ENCODE peak calls at places on chromosomes 4 and X, in ten cellular contexts. One of them, this sample, is unnamed.

GRCh38 chr4:56324011-56324610 is 63.2 kb downstream of the AASDH start:
- DNase-seq in activated naive CD4-positive, alpha-beta T cell: no peak
- DNase-seq in kidney glomerular epithelial cell: no peak
- DNase-seq in nephron progenitor cell: no peak
- DNase-seq in progenitor cell of endocrine pancreas: no peak
- DNase-seq in posterior vena cava: no peak
- DNase-seq in transverse colon: no peak
- DNase-seq in hippocampal formation: no peak
- DNase-seq in stimulated activated CD8-positive, alpha-beta memory T cell treated with anti-CD3 and anti-CD28 coated beads, Interleukin-15, amount 100 ng/mL, for 1 hour: no peak
- DNase-seq in HT-29: no peak
- DNase-seq in this sample: no peak

GRCh38 chr4:101294591-101294990 is 52.7 kb downstream of the PPP3CA start:
- DNase-seq in activated naive CD4-positive, alpha-beta T cell: no peak
- DNase-seq in kidney glomerular epithelial cell: no peak
- DNase-seq in nephron progenitor cell: no peak
- DNase-seq in progenitor cell of endocrine pancreas: no peak
- DNase-seq in posterior vena cava: no peak
- DNase-seq in transverse colon: no peak
- DNase-seq in hippocampal formation: no peak
- DNase-seq in stimulated activated CD8-positive, alpha-beta memory T cell treated with anti-CD3 and anti-CD28 coated beads, Interleukin-15, amount 100 ng/mL, for 1 hour: no peak
- DNase-seq in HT-29: no peak
- DNase-seq in this sample: no peak

GRCh38 chrX:108811891-108812290 is 75.5 kb upstream of the IRS4 start:
- DNase-seq in activated naive CD4-positive, alpha-beta T cell: no peak
- DNase-seq in kidney glomerular epithelial cell: no peak
- DNase-seq in nephron progenitor cell: peak; percentile 4
- DNase-seq in progenitor cell of endocrine pancreas: no peak
- DNase-seq in posterior vena cava: peak; percentile 34
- DNase-seq in transverse colon: no peak
- DNase-seq in hippocampal formation: no peak
- DNase-seq in stimulated activated CD8-positive, alpha-beta memory T cell treated with anti-CD3 and anti-CD28 coated beads, Interleukin-15, amount 100 ng/mL, for 1 hour: no peak
- DNase-seq in HT-29: peak; percentile 2
- DNase-seq in this sample: no peak

GRCh38 chr4:6641164-6641970 is 882 bp downstream of the MRFAP1 start:
- DNase-seq in activated naive CD4-positive, alpha-beta T cell: peak; percentile 45
- DNase-seq in kidney glomerular epithelial cell: peak; percentile 29
- DNase-seq in nephron progenitor cell: peak; percentile 55
- DNase-seq in progenitor cell of endocrine pancreas: no peak
- DNase-seq in posterior vena cava: peak; percentile 88
- DNase-seq in transverse colon: peak; percentile 61
- DNase-seq in hippocampal formation: no peak
- DNase-seq in stimulated activated CD8-positive, alpha-beta memory T cell treated with anti-CD3 and anti-CD28 coated beads, Interleukin-15, amount 100 ng/mL, for 1 hour: peak; percentile 25
- DNase-seq in HT-29: peak; percentile 29
- DNase-seq in this sample: peak; percentile 64

GRCh38 chr4:171880136-171880535 is 66.9 kb downstream of the GALNTL6 start:
- DNase-seq in activated naive CD4-positive, alpha-beta T cell: no peak
- DNase-seq in kidney glomerular epithelial cell: peak; percentile 90
- DNase-seq in nephron progenitor cell: no peak
- DNase-seq in progenitor cell of endocrine pancreas: no peak
- DNase-seq in posterior vena cava: no peak
- DNase-seq in transverse colon: no peak
- DNase-seq in hippocampal formation: no peak
- DNase-seq in stimulated activated CD8-positive, alpha-beta memory T cell treated with anti-CD3 and anti-CD28 coated beads, Interleukin-15, amount 100 ng/mL, for 1 hour: no peak
- DNase-seq in HT-29: no peak
- DNase-seq in this sample: peak; percentile 90

GRCh38 chr4:73734405-73735070 is 5.8 kb upstream of the CXCL8 start:
- DNase-seq in activated naive CD4-positive, alpha-beta T cell: no peak
- DNase-seq in kidney glomerular epithelial cell: peak; percentile 41
- DNase-seq in nephron progenitor cell: no peak
- DNase-seq in progenitor cell of endocrine pancreas: no peak
- DNase-seq in posterior vena cava: no peak
- DNase-seq in transverse colon: no peak
- DNase-seq in hippocampal formation: no peak
- DNase-seq in stimulated activated CD8-positive, alpha-beta memory T cell treated with anti-CD3 and anti-CD28 coated beads, Interleukin-15, amount 100 ng/mL, for 1 hour: no peak
- DNase-seq in HT-29: no peak
- DNase-seq in this sample: peak; percentile 77

GRCh38 chrX:75522565-75523411 is at the start of gene ZDHHC15:
- DNase-seq in activated naive CD4-positive, alpha-beta T cell: peak; percentile 49
- DNase-seq in kidney glomerular epithelial cell: peak; percentile 41
- DNase-seq in nephron progenitor cell: peak; percentile 58
- DNase-seq in progenitor cell of endocrine pancreas: peak; percentile 43
- DNase-seq in posterior vena cava: peak; percentile 88
- DNase-seq in transverse colon: peak; percentile 17
- DNase-seq in hippocampal formation: peak; percentile 33
- DNase-seq in stimulated activated CD8-positive, alpha-beta memory T cell treated with anti-CD3 and anti-CD28 coated beads, Interleukin-15, amount 100 ng/mL, for 1 hour: no peak
- DNase-seq in HT-29: no peak
- DNase-seq in this sample: no peak

GRCh38 chr4:119227690-119228089 is 15.2 kb downstream of the USP53 start:
- DNase-seq in activated naive CD4-positive, alpha-beta T cell: no peak
- DNase-seq in kidney glomerular epithelial cell: no peak
- DNase-seq in nephron progenitor cell: no peak
- DNase-seq in progenitor cell of endocrine pancreas: no peak
- DNase-seq in posterior vena cava: no peak
- DNase-seq in transverse colon: no peak
- DNase-seq in hippocampal formation: no peak
- DNase-seq in stimulated activated CD8-positive, alpha-beta memory T cell treated with anti-CD3 and anti-CD28 coated beads, Interleukin-15, amount 100 ng/mL, for 1 hour: no peak
- DNase-seq in HT-29: no peak
- DNase-seq in this sample: peak; percentile 26

GRCh38 chrX:16528620-16529019 is 121.3 kb upstream of the S100G start:
- DNase-seq in activated naive CD4-positive, alpha-beta T cell: peak; percentile 1
- DNase-seq in kidney glomerular epithelial cell: no peak
- DNase-seq in nephron progenitor cell: no peak
- DNase-seq in progenitor cell of endocrine pancreas: no peak
- DNase-seq in posterior vena cava: no peak
- DNase-seq in transverse colon: no peak
- DNase-seq in hippocampal formation: no peak
- DNase-seq in stimulated activated CD8-positive, alpha-beta memory T cell treated with anti-CD3 and anti-CD28 coated beads, Interleukin-15, amount 100 ng/mL, for 1 hour: no peak
- DNase-seq in HT-29: no peak
- DNase-seq in this sample: no peak

GRCh38 chrX:77742788-77743476 is 43.1 kb downstream of the ATRX start:
- DNase-seq in activated naive CD4-positive, alpha-beta T cell: no peak
- DNase-seq in kidney glomerular epithelial cell: no peak
- DNase-seq in nephron progenitor cell: no peak
- DNase-seq in progenitor cell of endocrine pancreas: no peak
- DNase-seq in posterior vena cava: no peak
- DNase-seq in transverse colon: no peak
- DNase-seq in hippocampal formation: no peak
- DNase-seq in stimulated activated CD8-positive, alpha-beta memory T cell treated with anti-CD3 and anti-CD28 coated beads, Interleukin-15, amount 100 ng/mL, for 1 hour: no peak
- DNase-seq in HT-29: no peak
- DNase-seq in this sample: no peak

GRCh38 chr4:532588-533317 is 33.7 kb downstream of the PIGG start:
- DNase-seq in activated naive CD4-positive, alpha-beta T cell: no peak
- DNase-seq in kidney glomerular epithelial cell: no peak
- DNase-seq in nephron progenitor cell: no peak
- DNase-seq in progenitor cell of endocrine pancreas: no peak
- DNase-seq in posterior vena cava: peak; percentile 35
- DNase-seq in transverse colon: no peak
- DNase-seq in hippocampal formation: no peak
- DNase-seq in stimulated activated CD8-positive, alpha-beta memory T cell treated with anti-CD3 and anti-CD28 coated beads, Interleukin-15, amount 100 ng/mL, for 1 hour: no peak
- DNase-seq in HT-29: peak; percentile 7
- DNase-seq in this sample: no peak

GRCh38 chrX:13688772-13689518 is at the start of gene RAB9A:
- DNase-seq in activated naive CD4-positive, alpha-beta T cell: peak; percentile 76
- DNase-seq in kidney glomerular epithelial cell: no peak
- DNase-seq in nephron progenitor cell: peak; percentile 92
- DNase-seq in progenitor cell of endocrine pancreas: peak; percentile 80
- DNase-seq in posterior vena cava: peak; percentile 94
- DNase-seq in transverse colon: peak; percentile 91
- DNase-seq in hippocampal formation: peak; percentile 38
- DNase-seq in stimulated activated CD8-positive, alpha-beta memory T cell treated with anti-CD3 and anti-CD28 coated beads, Interleukin-15, amount 100 ng/mL, for 1 hour: peak; percentile 59
- DNase-seq in HT-29: peak; percentile 45
- DNase-seq in this sample: peak; percentile 79

GRCh38 chr4:97073194-97073593 is 1070.1 kb downstream of the STPG2 start:
- DNase-seq in activated naive CD4-positive, alpha-beta T cell: no peak
- DNase-seq in kidney glomerular epithelial cell: no peak
- DNase-seq in nephron progenitor cell: no peak
- DNase-seq in progenitor cell of endocrine pancreas: no peak
- DNase-seq in posterior vena cava: no peak
- DNase-seq in transverse colon: no peak
- DNase-seq in hippocampal formation: no peak
- DNase-seq in stimulated activated CD8-positive, alpha-beta memory T cell treated with anti-CD3 and anti-CD28 coated beads, Interleukin-15, amount 100 ng/mL, for 1 hour: no peak
- DNase-seq in HT-29: no peak
- DNase-seq in this sample: no peak

GRCh38 chrX:52341493-52341892 is 27.3 kb upstream of the XAGE2 start:
- DNase-seq in activated naive CD4-positive, alpha-beta T cell: no peak
- DNase-seq in kidney glomerular epithelial cell: no peak
- DNase-seq in nephron progenitor cell: no peak
- DNase-seq in progenitor cell of endocrine pancreas: no peak
- DNase-seq in posterior vena cava: no peak
- DNase-seq in transverse colon: no peak
- DNase-seq in hippocampal formation: no peak
- DNase-seq in stimulated activated CD8-positive, alpha-beta memory T cell treated with anti-CD3 and anti-CD28 coated beads, Interleukin-15, amount 100 ng/mL, for 1 hour: no peak
- DNase-seq in HT-29: no peak
- DNase-seq in this sample: no peak

GRCh38 chr4:142752331-142752830 is 93.7 kb downstream of the INPP4B start:
- DNase-seq in activated naive CD4-positive, alpha-beta T cell: no peak
- DNase-seq in kidney glomerular epithelial cell: no peak
- DNase-seq in nephron progenitor cell: no peak
- DNase-seq in progenitor cell of endocrine pancreas: no peak
- DNase-seq in posterior vena cava: no peak
- DNase-seq in transverse colon: no peak
- DNase-seq in hippocampal formation: no peak
- DNase-seq in stimulated activated CD8-positive, alpha-beta memory T cell treated with anti-CD3 and anti-CD28 coated beads, Interleukin-15, amount 100 ng/mL, for 1 hour: no peak
- DNase-seq in HT-29: no peak
- DNase-seq in this sample: no peak

GRCh38 chr4:152847376-152847775 is 67.6 kb downstream of the ARFIP1 start:
- DNase-seq in activated naive CD4-positive, alpha-beta T cell: no peak
- DNase-seq in kidney glomerular epithelial cell: no peak
- DNase-seq in nephron progenitor cell: no peak
- DNase-seq in progenitor cell of endocrine pancreas: no peak
- DNase-seq in posterior vena cava: no peak
- DNase-seq in transverse colon: no peak
- DNase-seq in hippocampal formation: no peak
- DNase-seq in stimulated activated CD8-positive, alpha-beta memory T cell treated with anti-CD3 and anti-CD28 coated beads, Interleukin-15, amount 100 ng/mL, for 1 hour: no peak
- DNase-seq in HT-29: no peak
- DNase-seq in this sample: no peak

GRCh38 chr4:146439437-146439836 is 82.3 kb downstream of the SLC10A7 start:
- DNase-seq in activated naive CD4-positive, alpha-beta T cell: no peak
- DNase-seq in kidney glomerular epithelial cell: no peak
- DNase-seq in nephron progenitor cell: no peak
- DNase-seq in progenitor cell of endocrine pancreas: no peak
- DNase-seq in posterior vena cava: no peak
- DNase-seq in transverse colon: no peak
- DNase-seq in hippocampal formation: no peak
- DNase-seq in stimulated activated CD8-positive, alpha-beta memory T cell treated with anti-CD3 and anti-CD28 coated beads, Interleukin-15, amount 100 ng/mL, for 1 hour: no peak
- DNase-seq in HT-29: no peak
- DNase-seq in this sample: no peak